ENCODE peak calls at places on chromosomes 3 and 15, in nine cellular contexts. Z is natural killer cell; D is DMS153; E is HEK293T; J is effector CD4-positive, alpha-beta T cell; C is H4; K is uterus; W is myocyte; I is neural crest cell. S is an unnamed sample.

GRCh38 chr3:183349421-183350157 is 78.8 kb downstream of the MCF2L2 start:
- DNase-seq in Z (no peak), D (no peak), E (no peak), J (no peak), C (no peak), K (no peak), W (no peak), I (no peak), S (no peak)

GRCh38 chr3:52222319-52223221 is 2.9 kb downstream of the TLR9 start:
- DNase-seq in Z (no peak), D (no peak), E (no peak), J (no peak), C (no peak), K (no peak), W (no peak), I (no peak), S (no peak)

GRCh38 chr3:197750863-197751737 is 1.4 kb downstream of the FYTTD1 start:
- DNase-seq in Z (no peak), D (no peak), E (no peak), J (no peak), C (peak), K (peak), W (peak), I (peak), S (peak)

GRCh38 chr15:63322541-63322940 is 45.1 kb downstream of the APH1B start:
- DNase-seq in Z (no peak), D (no peak), E (no peak), J (no peak), C (peak), K (no peak), W (peak), I (no peak), S (peak)

GRCh38 chr3:153051427-153052095 is 110.5 kb upstream of the RAP2B start:
- DNase-seq in Z (no peak), D (no peak), E (no peak), J (no peak), C (peak), K (no peak), W (peak), I (no peak), S (peak)

GRCh38 chr3:193899001-193899400 is 236.9 kb upstream of the HES1 start:
- DNase-seq in Z (no peak), D (no peak), E (no peak), J (no peak), C (no peak), K (no peak), W (no peak), I (no peak), S (no peak)

GRCh38 chr3:8416965-8417364 is 84.7 kb upstream of the LMCD1 start:
- DNase-seq in Z (no peak), D (no peak), E (peak), J (no peak), C (peak), K (peak), W (peak), I (peak), S (peak)

GRCh38 chr3:56452085-56452484 is 16.2 kb downstream of the ERC2 start:
- DNase-seq in Z (no peak), D (no peak), E (no peak), J (no peak), C (no peak), K (no peak), W (no peak), I (no peak), S (no peak)

GRCh38 chr15:92780816-92781215 is 119.3 kb upstream of the CHD2 start:
- DNase-seq in Z (no peak), D (no peak), E (no peak), J (no peak), C (no peak), K (no peak), W (no peak), I (no peak), S (no peak)

GRCh38 chr15:67067161-67067853 is 1.9 kb downstream of the SMAD3 start:
- DNase-seq in Z (no peak), D (no peak), E (no peak), J (no peak), C (no peak), K (peak), W (peak), I (no peak), S (peak)

GRCh38 chr15:89171136-89172072 is 50.0 kb downstream of the RLBP1 start:
- DNase-seq in Z (peak), D (no peak), E (peak), J (peak), C (peak), K (no peak), W (peak), I (peak), S (peak)

GRCh38 chr15:47727676-47728075 is 10.4 kb downstream of the SEMA6D start:
- DNase-seq in Z (no peak), D (no peak), E (peak), J (no peak), C (no peak), K (no peak), W (no peak), I (no peak), S (no peak)

GRCh38 chr15:58517682-58518525 is 86.1 kb downstream of the LIPC start:
- DNase-seq in Z (peak), D (no peak), E (no peak), J (no peak), C (no peak), K (no peak), W (no peak), I (no peak), S (no peak)

GRCh38 chr3:114418724-114419543 is 125.1 kb downstream of the TIGIT start:
- DNase-seq in Z (no peak), D (peak), E (peak), J (no peak), C (peak), K (no peak), W (peak), I (no peak), S (no peak)

GRCh38 chr3:193830791-193831191 is 237.8 kb downstream of the OPA1 start:
- DNase-seq in Z (no peak), D (peak), E (no peak), J (no peak), C (no peak), K (no peak), W (no peak), I (no peak), S (peak)

GRCh38 chr3:188394588-188394987 is 240.6 kb downstream of the LPP start:
- DNase-seq in Z (no peak), D (no peak), E (no peak), J (no peak), C (no peak), K (no peak), W (no peak), I (no peak), S (no peak)

GRCh38 chr3:117168896-117169295 is 459.3 kb downstream of the TUSC7 start:
- DNase-seq in Z (no peak), D (no peak), E (peak), J (no peak), C (no peak), K (no peak), W (no peak), I (no peak), S (no peak)

GRCh38 chr15:84681822-84682221 is 23.8 kb upstream of the NMB start:
- DNase-seq in Z (no peak), D (no peak), E (no peak), J (peak), C (no peak), K (no peak), W (no peak), I (no peak), S (no peak)

GRCh38 chr3:49427581-49427980 is 1.5 kb downstream of the NICN1 start:
- DNase-seq in Z (no peak), D (no peak), E (no peak), J (no peak), C (no peak), K (no peak), W (no peak), I (no peak), S (no peak)